ENCODE peak calls at places on chromosomes 3 and 15, in eight cellular contexts. One of them, this sample, is unnamed.
A peak's percentile ranks its signal among the peaks of the same experiment; 100 is the strongest.

GRCh38 chr3:100106531-100107155 is 7.7 kb downstream of the FILIP1L start:
- DNase-seq in hepatocyte: no peak
- DNase-seq in heart left ventricle: no peak
- DNase-seq in A549: no peak
- DNase-seq in astrocyte of the cerebellum: peak; percentile 57
- DNase-seq in HFF-Myc: no peak
- DNase-seq in B cell: no peak
- DNase-seq in thoracic aorta: no peak
- DNase-seq in this sample: no peak

GRCh38 chr3:150391200-150391599 is 16.9 kb upstream of the TSC22D2 start:
- DNase-seq in B cell: no peak
- DNase-seq in hepatocyte: no peak
- DNase-seq in A549: no peak
- DNase-seq in astrocyte of the cerebellum: no peak
- DNase-seq in HFF-Myc: no peak
- DNase-seq in heart left ventricle: no peak
- DNase-seq in thoracic aorta: no peak
- DNase-seq in this sample: no peak

GRCh38 chr3:141076821-141077571 is 25.8 kb downstream of the SPSB4 start:
- DNase-seq in B cell: peak; percentile 50
- DNase-seq in astrocyte of the cerebellum: no peak
- DNase-seq in A549: no peak
- DNase-seq in hepatocyte: peak; percentile 77
- DNase-seq in heart left ventricle: peak; percentile 68
- DNase-seq in thoracic aorta: peak; percentile 50
- DNase-seq in HFF-Myc: no peak
- DNase-seq in this sample: no peak

GRCh38 chr3:13006216-13006990 is 66.8 kb downstream of the IQSEC1 start:
- DNase-seq in astrocyte of the cerebellum: no peak
- DNase-seq in heart left ventricle: no peak
- DNase-seq in HFF-Myc: no peak
- DNase-seq in B cell: no peak
- DNase-seq in A549: no peak
- DNase-seq in thoracic aorta: no peak
- DNase-seq in hepatocyte: no peak
- DNase-seq in this sample: no peak

GRCh38 chr3:71490692-71491091 is 92.8 kb downstream of the FOXP1 start:
- DNase-seq in heart left ventricle: no peak
- DNase-seq in A549: no peak
- DNase-seq in astrocyte of the cerebellum: no peak
- DNase-seq in thoracic aorta: no peak
- DNase-seq in B cell: no peak
- DNase-seq in hepatocyte: no peak
- DNase-seq in HFF-Myc: no peak
- DNase-seq in this sample: no peak

GRCh38 chr3:127750226-127751031 is 71.9 kb downstream of the MGLL start:
- DNase-seq in thoracic aorta: no peak
- DNase-seq in heart left ventricle: no peak
- DNase-seq in B cell: peak; percentile 38
- DNase-seq in A549: no peak
- DNase-seq in HFF-Myc: no peak
- DNase-seq in hepatocyte: no peak
- DNase-seq in astrocyte of the cerebellum: no peak
- DNase-seq in this sample: peak; percentile 55

GRCh38 chr3:17394541-17395179 is 347.8 kb downstream of the TBC1D5 start:
- DNase-seq in B cell: no peak
- DNase-seq in A549: no peak
- DNase-seq in heart left ventricle: no peak
- DNase-seq in thoracic aorta: no peak
- DNase-seq in astrocyte of the cerebellum: no peak
- DNase-seq in HFF-Myc: no peak
- DNase-seq in hepatocyte: no peak
- DNase-seq in this sample: no peak

GRCh38 chr3:172836390-172836997 is 86.0 kb downstream of the ECT2 start:
- DNase-seq in B cell: no peak
- DNase-seq in heart left ventricle: no peak
- DNase-seq in astrocyte of the cerebellum: peak; percentile 41
- DNase-seq in A549: peak; percentile 60
- DNase-seq in HFF-Myc: peak; percentile 49
- DNase-seq in hepatocyte: peak; percentile 57
- DNase-seq in thoracic aorta: no peak
- DNase-seq in this sample: peak; percentile 7

GRCh38 chr3:151268267-151269235 is 9.8 kb downstream of the P2RY14 start:
- DNase-seq in B cell: no peak
- DNase-seq in heart left ventricle: no peak
- DNase-seq in astrocyte of the cerebellum: no peak
- DNase-seq in hepatocyte: no peak
- DNase-seq in thoracic aorta: no peak
- DNase-seq in A549: no peak
- DNase-seq in HFF-Myc: no peak
- DNase-seq in this sample: no peak

GRCh38 chr3:152331975-152332374 is 63.2 kb downstream of the MBNL1 start:
- DNase-seq in hepatocyte: no peak
- DNase-seq in heart left ventricle: no peak
- DNase-seq in B cell: no peak
- DNase-seq in thoracic aorta: no peak
- DNase-seq in A549: peak; percentile 39
- DNase-seq in astrocyte of the cerebellum: no peak
- DNase-seq in HFF-Myc: no peak
- DNase-seq in this sample: no peak

GRCh38 chr3:50411229-50411628 is 51.9 kb upstream of the TMEM115 start:
- DNase-seq in hepatocyte: no peak
- DNase-seq in HFF-Myc: no peak
- DNase-seq in thoracic aorta: no peak
- DNase-seq in heart left ventricle: no peak
- DNase-seq in B cell: no peak
- DNase-seq in astrocyte of the cerebellum: no peak
- DNase-seq in A549: no peak
- DNase-seq in this sample: no peak

GRCh38 chr3:70064194-70064787 is 64.8 kb downstream of the SAMMSON start:
- DNase-seq in HFF-Myc: no peak
- DNase-seq in A549: peak; percentile 51
- DNase-seq in astrocyte of the cerebellum: peak; percentile 35
- DNase-seq in thoracic aorta: no peak
- DNase-seq in B cell: no peak
- DNase-seq in heart left ventricle: no peak
- DNase-seq in hepatocyte: peak; percentile 67
- DNase-seq in this sample: peak; percentile 3

GRCh38 chr3:191775451-191776233 is 314.7 kb downstream of the PYDC2 start:
- DNase-seq in heart left ventricle: no peak
- DNase-seq in hepatocyte: no peak
- DNase-seq in thoracic aorta: no peak
- DNase-seq in A549: peak; percentile 20
- DNase-seq in B cell: no peak
- DNase-seq in astrocyte of the cerebellum: peak; percentile 53
- DNase-seq in HFF-Myc: no peak
- DNase-seq in this sample: no peak

GRCh38 chr3:61926913-61927312 is 365.5 kb downstream of the PTPRG start:
- DNase-seq in A549: no peak
- DNase-seq in astrocyte of the cerebellum: peak; percentile 36
- DNase-seq in HFF-Myc: no peak
- DNase-seq in hepatocyte: no peak
- DNase-seq in B cell: no peak
- DNase-seq in thoracic aorta: no peak
- DNase-seq in heart left ventricle: no peak
- DNase-seq in this sample: no peak

DNA sequence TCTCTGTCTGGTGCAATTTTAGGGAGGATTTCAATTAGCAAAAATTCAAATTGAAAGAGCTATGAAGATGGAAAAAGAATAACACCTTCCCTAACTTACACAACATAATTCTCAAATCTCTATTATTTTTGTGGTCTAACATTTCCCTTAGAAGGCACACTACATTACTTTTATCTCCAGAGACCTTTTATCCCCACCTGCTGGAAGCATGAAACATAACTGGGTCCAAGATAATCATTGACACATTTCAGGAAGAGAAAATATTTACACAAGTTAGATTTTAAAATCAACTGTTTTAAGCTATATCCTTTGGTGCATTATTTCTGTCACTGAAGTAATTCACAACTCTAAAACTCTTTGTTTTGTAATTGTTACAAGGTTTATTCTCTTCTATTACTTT is 779.5 kb downstream of the ROBO1 start:
- DNase-seq in heart left ventricle: no peak
- DNase-seq in HFF-Myc: no peak
- DNase-seq in hepatocyte: peak; percentile 28
- DNase-seq in thoracic aorta: no peak
- DNase-seq in B cell: no peak
- DNase-seq in astrocyte of the cerebellum: no peak
- DNase-seq in A549: peak; percentile 33
- DNase-seq in this sample: no peak
- TF ChIP-seq CTCF in heart left ventricle: peak; percentile 23
- TF ChIP-seq CTCF in HFF-Myc: peak; percentile 22
- TF ChIP-seq CTCF in hepatocyte: peak; percentile 56
- TF ChIP-seq CTCF in thoracic aorta: no peak
- TF ChIP-seq CTCF in B cell: no peak
- TF ChIP-seq CTCF in astrocyte of the cerebellum: peak; percentile 37
- TF ChIP-seq CTCF in A549: peak; percentile 49
- TF ChIP-seq CTCF in this sample: peak; percentile 38

DNA sequence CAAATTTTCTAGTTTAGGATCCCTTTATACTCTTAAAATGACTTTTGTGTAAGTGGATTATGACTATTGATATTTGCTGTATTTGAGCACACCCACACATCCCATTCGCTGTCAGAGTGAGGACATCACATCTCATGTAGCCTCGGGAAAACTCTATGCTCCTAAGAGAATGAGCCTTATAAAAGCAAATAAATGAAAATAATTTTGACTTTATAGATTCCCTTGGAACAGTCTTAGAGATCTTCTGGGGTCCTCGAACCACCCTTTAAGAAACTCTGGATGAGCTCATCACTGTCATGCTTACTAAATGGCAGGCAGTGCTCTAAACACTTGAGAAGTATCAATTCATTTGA is 16.1 kb upstream of the EXOG start:
- DNase-seq in B cell: no peak
- DNase-seq in thoracic aorta: no peak
- DNase-seq in hepatocyte: no peak
- DNase-seq in astrocyte of the cerebellum: no peak
- DNase-seq in HFF-Myc: no peak
- DNase-seq in heart left ventricle: no peak
- DNase-seq in A549: no peak
- DNase-seq in this sample: no peak
- TF ChIP-seq CTCF in B cell: no peak
- TF ChIP-seq CTCF in thoracic aorta: no peak
- TF ChIP-seq CTCF in hepatocyte: no peak
- TF ChIP-seq CTCF in astrocyte of the cerebellum: no peak
- TF ChIP-seq CTCF in HFF-Myc: no peak
- TF ChIP-seq CTCF in heart left ventricle: no peak
- TF ChIP-seq CTCF in A549: no peak
- TF ChIP-seq CTCF in this sample: no peak

GRCh38 chr3:4478226-4478625 is 11.2 kb upstream of the SUMF1 start:
- DNase-seq in HFF-Myc: no peak
- DNase-seq in B cell: no peak
- DNase-seq in heart left ventricle: no peak
- DNase-seq in hepatocyte: no peak
- DNase-seq in astrocyte of the cerebellum: no peak
- DNase-seq in A549: no peak
- DNase-seq in thoracic aorta: no peak
- DNase-seq in this sample: no peak
- TF ChIP-seq CTCF in HFF-Myc: no peak
- TF ChIP-seq CTCF in B cell: no peak
- TF ChIP-seq CTCF in heart left ventricle: no peak
- TF ChIP-seq CTCF in hepatocyte: no peak
- TF ChIP-seq CTCF in astrocyte of the cerebellum: no peak
- TF ChIP-seq CTCF in A549: no peak
- TF ChIP-seq CTCF in thoracic aorta: no peak
- TF ChIP-seq CTCF in this sample: no peak

DNA sequence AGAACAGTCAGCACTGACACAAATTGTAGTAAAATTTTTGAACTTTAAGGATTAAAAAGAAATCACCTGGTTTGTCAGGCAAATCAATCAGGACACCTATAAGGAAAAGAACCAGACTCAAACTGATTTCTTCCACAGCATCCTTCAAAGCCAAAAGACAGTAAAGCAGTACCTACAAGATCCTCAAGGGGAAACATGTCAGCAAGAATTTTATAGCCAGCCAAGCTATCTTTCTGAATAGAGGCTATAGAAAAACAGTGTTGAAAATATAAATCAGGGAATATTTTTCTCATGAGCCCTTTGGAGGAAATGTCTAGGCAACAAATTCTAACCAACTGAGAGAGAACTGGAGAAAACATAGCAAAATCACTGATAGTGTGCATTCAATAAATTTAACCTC is 301.4 kb upstream of the UBE2E2 start:
- DNase-seq in B cell: no peak
- DNase-seq in A549: no peak
- DNase-seq in HFF-Myc: no peak
- DNase-seq in heart left ventricle: no peak
- DNase-seq in thoracic aorta: no peak
- DNase-seq in hepatocyte: no peak
- DNase-seq in astrocyte of the cerebellum: no peak
- DNase-seq in this sample: no peak
- TF ChIP-seq CTCF in B cell: no peak
- TF ChIP-seq CTCF in A549: no peak
- TF ChIP-seq CTCF in HFF-Myc: no peak
- TF ChIP-seq CTCF in heart left ventricle: no peak
- TF ChIP-seq CTCF in thoracic aorta: no peak
- TF ChIP-seq CTCF in hepatocyte: no peak
- TF ChIP-seq CTCF in astrocyte of the cerebellum: no peak
- TF ChIP-seq CTCF in this sample: no peak

DNA sequence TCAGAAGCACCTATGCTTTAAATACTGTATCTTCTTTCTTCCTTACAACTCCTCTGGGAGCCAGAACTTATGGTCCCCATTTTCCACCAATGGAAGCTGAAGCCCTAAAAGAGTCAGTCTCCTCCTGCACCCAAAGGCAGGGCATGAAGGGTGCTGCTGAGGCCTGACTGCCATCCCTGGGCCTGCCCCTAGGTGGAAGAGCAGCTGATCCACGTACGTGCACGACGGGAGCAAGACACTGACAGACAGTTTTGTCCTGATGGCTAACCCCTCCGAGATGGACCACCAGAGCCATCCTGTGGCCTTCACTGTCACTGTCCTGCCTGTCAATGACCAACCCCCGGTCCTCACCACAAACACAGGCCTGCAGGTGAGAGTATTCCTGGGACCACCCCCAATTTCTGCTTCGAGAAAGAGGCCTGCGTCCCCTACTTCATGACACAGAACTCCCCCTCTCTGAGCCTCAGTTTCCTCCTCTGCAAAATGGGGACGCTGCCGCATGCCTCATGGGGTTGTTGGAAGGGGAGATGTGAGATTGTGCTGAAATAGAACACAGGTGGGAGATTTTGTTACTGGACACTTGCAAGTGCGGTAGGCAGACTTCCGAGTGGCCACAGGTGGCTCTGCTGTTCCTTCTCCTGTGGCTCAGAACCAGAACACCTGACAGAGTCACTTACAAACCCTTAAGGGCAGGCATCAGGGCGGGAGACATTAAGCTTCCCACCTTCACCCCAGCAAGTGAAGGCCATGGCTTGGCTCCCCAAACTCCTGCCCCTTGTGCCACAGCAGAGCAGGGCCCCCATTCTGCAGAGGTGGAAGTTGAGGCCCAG is 175.4 kb downstream of the TBC1D2B start:
- DNase-seq in hepatocyte: no peak
- DNase-seq in B cell: no peak
- DNase-seq in heart left ventricle: peak; percentile 22
- DNase-seq in astrocyte of the cerebellum: no peak
- DNase-seq in A549: peak; percentile 49
- DNase-seq in HFF-Myc: no peak
- DNase-seq in thoracic aorta: no peak
- DNase-seq in this sample: no peak
- TF ChIP-seq CTCF in hepatocyte: peak; percentile 7
- TF ChIP-seq CTCF in B cell: no peak
- TF ChIP-seq CTCF in heart left ventricle: no peak
- TF ChIP-seq CTCF in astrocyte of the cerebellum: peak; percentile 35
- TF ChIP-seq CTCF in A549: no peak
- TF ChIP-seq CTCF in HFF-Myc: peak; percentile 23
- TF ChIP-seq CTCF in thoracic aorta: no peak
- TF ChIP-seq CTCF in this sample: no peak

GRCh38 chr3:10485380-10485779 is 20.0 kb downstream of the ATP2B2 start:
- DNase-seq in hepatocyte: no peak
- DNase-seq in A549: no peak
- DNase-seq in HFF-Myc: no peak
- DNase-seq in thoracic aorta: no peak
- DNase-seq in astrocyte of the cerebellum: no peak
- DNase-seq in B cell: no peak
- DNase-seq in heart left ventricle: no peak
- DNase-seq in this sample: no peak
- TF ChIP-seq CTCF in hepatocyte: no peak
- TF ChIP-seq CTCF in A549: no peak
- TF ChIP-seq CTCF in HFF-Myc: no peak
- TF ChIP-seq CTCF in thoracic aorta: no peak
- TF ChIP-seq CTCF in astrocyte of the cerebellum: no peak
- TF ChIP-seq CTCF in B cell: no peak
- TF ChIP-seq CTCF in heart left ventricle: no peak
- TF ChIP-seq CTCF in this sample: no peak

This sample was measured in AG09319.